ENCODE peak calls at places on chromosomes 11 and 22, in five cellular contexts. C is GM23338, M is psoas muscle, G is ovary, X is right lobe of liver. V is an unnamed sample.

GRCh38 chr22:20239951-20240773 is 28.0 kb downstream of the RTN4R start:
- DNase-seq in C (peak; percentile 44), M (no peak), G (peak; percentile 79), X (no peak), V (no peak)

GRCh38 chr22:39735776-39736175 is 157.8 kb downstream of the ENTHD1 start:
- DNase-seq in C (no peak), M (no peak), G (no peak), X (no peak), V (no peak)

GRCh38 chr11:134392953-134393615 is 19.0 kb downstream of the B3GAT1 start:
- DNase-seq in C (no peak), M (no peak), G (no peak), X (no peak), V (no peak)

GRCh38 chr11:61158691-61159381 is 2.4 kb downstream of the VPS37C start:
- DNase-seq in C (no peak), M (no peak), G (no peak), X (no peak), V (no peak)

GRCh38 chr22:35218079-35218478 is 39.2 kb upstream of the HMGXB4 start:
- DNase-seq in C (no peak), M (no peak), G (no peak), X (no peak), V (no peak)

GRCh38 chr22:19178065-19178658 is 374 bp downstream of the SLC25A1 start:
- DNase-seq in C (peak; percentile 67), M (peak; percentile 72), G (no peak), X (no peak), V (peak; percentile 81)

GRCh38 chr11:65491614-65492386 is 7.0 kb upstream of the MALAT1 start:
- DNase-seq in C (peak; percentile 79), M (peak; percentile 92), G (peak; percentile 79), X (peak; percentile 79), V (peak; percentile 88)

GRCh38 chr11:80103149-80103859 is 662.5 kb upstream of the TENM4 start:
- DNase-seq in C (no peak), M (no peak), G (no peak), X (no peak), V (no peak)

GRCh38 chr11:18312663-18313420 is 9.1 kb downstream of the HPS5 start:
- DNase-seq in C (no peak), M (no peak), G (no peak), X (no peak), V (no peak)

GRCh38 chr11:110297082-110297725 is 790 bp upstream of the RDX start:
- DNase-seq in C (no peak), M (no peak), G (no peak), X (no peak), V (no peak)

GRCh38 chr11:93017821-93018690 is 48.6 kb downstream of the MTNR1B start:
- DNase-seq in C (peak; percentile 44), M (no peak), G (no peak), X (no peak), V (no peak)

GRCh38 chr11:133740928-133741327 is 104.4 kb downstream of the SPATA19 start:
- DNase-seq in C (peak; percentile 17), M (no peak), G (no peak), X (no peak), V (no peak)

GRCh38 chr11:90593099-90593498 is 370.2 kb upstream of the CHORDC1 start:
- DNase-seq in C (no peak), M (no peak), G (no peak), X (no peak), V (no peak)

GRCh38 chr11:57251037-57251436 is 14.0 kb upstream of the APLNR start:
- DNase-seq in C (no peak), M (no peak), G (no peak), X (no peak), V (no peak)

GRCh38 chr11:57249384-57250319 is 12.6 kb upstream of the APLNR start:
- DNase-seq in C (peak; percentile 76), M (peak; percentile 74), G (peak; percentile 64), X (peak; percentile 70), V (peak; percentile 76)

GRCh38 chr11:57251491-57252104 is 14.5 kb upstream of the APLNR start:
- DNase-seq in C (no peak), M (no peak), G (peak; percentile 33), X (peak; percentile 31), V (no peak)

GRCh38 chr11:57244911-57245310 is 7.9 kb upstream of the APLNR start:
- DNase-seq in C (no peak), M (no peak), G (no peak), X (no peak), V (no peak)

GRCh38 chr11:57248780-57249383 is 11.8 kb upstream of the APLNR start:
- DNase-seq in C (peak; percentile 90), M (peak; percentile 83), G (peak; percentile 56), X (peak; percentile 72), V (no peak)
- TF ChIP-seq CTCF in C (peak; percentile 92), M (peak; percentile 59), G (no peak), X (peak; percentile 69), V (peak; percentile 39)

DNA sequence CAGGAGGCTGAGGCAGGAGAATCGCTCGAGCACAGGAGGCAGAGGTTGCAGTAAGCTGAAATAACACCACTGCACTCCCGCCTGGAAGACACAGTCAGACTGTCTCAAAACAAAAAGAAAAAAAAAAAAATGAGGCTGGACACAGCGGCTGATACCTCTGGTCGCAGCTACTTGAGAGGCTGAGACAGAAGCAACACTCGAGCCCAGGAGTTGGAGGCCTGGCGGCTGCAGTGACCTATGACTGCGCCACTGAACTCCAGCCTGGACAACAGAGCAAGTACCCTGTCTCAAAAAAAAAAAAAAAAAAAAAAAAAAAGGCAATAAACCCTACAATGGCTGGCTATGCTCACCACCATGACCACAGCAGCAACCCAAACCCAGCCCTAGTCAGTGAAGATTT is 11.0 kb downstream of the NAP1L4 start:
- DNase-seq in C (no peak), M (no peak), G (no peak), X (no peak), V (no peak)
- H3K4me1 ChIP-seq in C (peaks cover 7% of the 10 kb centered on the region), M (peaks cover 24% of the 10 kb centered on the region), G (peaks cover 1% of the 10 kb centered on the region), X (no peaks in the 10 kb centered on the region), V (no peaks in the 10 kb centered on the region)

GRCh38 chr11:11998091-11998781 is 10.2 kb downstream of the DKK3 start:
- DNase-seq in C (no peak), M (no peak), G (no peak), X (no peak), V (no peak)
- H3K27ac ChIP-seq in C (no peak overlapping the region), M (no peak overlapping the region), G (no peak overlapping the region), X (no peak overlapping the region), V (no peak overlapping the region)

GRCh38 chr11:7694953-7695271 is 11.4 kb downstream of the OVCH2 start:
- DNase-seq in C (no peak), M (no peak), G (no peak), X (no peak), V (no peak)
- TF ChIP-seq CTCF in C (no peak), M (no peak), G (no peak), X (no peak), V (no peak)

GRCh38 chr22:45969801-45970464 is 7.0 kb downstream of the WNT7B start:
- DNase-seq in C (no peak), M (no peak), G (no peak), X (no peak), V (no peak)
- H3K4me1 ChIP-seq in C (peaks cover 10% of the 10 kb centered on the region), M (peaks cover 8% of the 10 kb centered on the region), G (peaks cover 5% of the 10 kb centered on the region), X (no peaks in the 10 kb centered on the region), V (peaks cover 19% of the 10 kb centered on the region)

DNA sequence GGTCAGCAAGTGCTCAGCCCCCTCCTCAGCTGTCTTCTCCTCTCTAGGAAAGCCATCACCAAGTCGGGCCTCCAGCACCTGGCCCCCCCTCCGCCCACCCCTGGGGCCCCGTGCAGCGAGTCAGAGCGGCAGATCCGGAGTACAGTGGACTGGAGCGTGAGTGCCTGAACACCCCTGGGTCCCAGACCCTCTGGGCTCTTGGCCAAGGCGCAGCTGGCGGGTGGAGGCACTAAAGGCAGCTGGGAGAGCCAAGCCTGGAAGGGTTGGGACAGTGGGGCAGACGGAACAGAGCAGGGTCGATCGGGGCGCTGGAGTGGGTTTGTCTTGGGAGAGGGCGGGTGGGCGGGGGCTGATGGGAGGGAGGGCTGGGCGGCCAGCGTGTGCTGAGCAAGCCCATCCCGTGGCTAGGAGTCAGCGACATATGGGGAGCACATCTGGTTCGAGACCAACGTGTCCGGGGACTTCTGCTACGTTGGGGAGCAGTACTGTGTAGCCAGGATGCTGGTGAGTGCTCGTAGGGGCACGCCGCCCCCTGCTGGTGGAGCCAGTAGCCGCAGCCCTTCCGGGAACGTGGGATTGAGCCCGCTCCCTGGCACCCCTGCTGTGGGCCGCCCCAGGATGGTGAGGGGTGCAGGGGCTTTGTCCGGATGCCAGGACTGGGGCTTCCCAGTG is 14.1 kb upstream of the MDK start:
- DNase-seq in C (peak; percentile 86), M (peak; percentile 86), G (peak; percentile 75), X (peak; percentile 69), V (peak; percentile 85)
- H3K27ac ChIP-seq in C (peak overlapping the region; percentile 45), M (peak overlapping the region; percentile 58), G (no peak overlapping the region), X (no peak overlapping the region), V (no peak overlapping the region)

DNA sequence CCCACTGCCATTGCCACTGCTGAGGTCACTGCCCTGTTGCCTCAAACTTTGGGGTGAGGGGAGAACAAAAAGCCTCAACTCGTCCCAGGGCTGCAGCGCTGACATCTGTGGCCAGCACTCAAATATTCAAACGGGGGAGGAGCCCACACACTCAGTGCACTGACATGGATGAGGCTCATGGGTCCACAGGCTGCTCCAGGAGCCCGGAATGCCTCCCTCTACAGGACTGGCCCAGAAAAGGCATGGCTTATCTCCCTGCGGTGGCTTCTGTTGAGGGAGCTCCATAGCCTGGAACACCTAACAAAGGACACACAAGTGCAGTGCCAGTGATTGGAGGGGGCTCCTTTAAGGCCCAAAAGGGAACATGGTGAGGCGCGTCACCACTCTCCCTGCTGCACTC is 341.1 kb upstream of the LUZP2 start:
- DNase-seq in C (peak; percentile 36), M (no peak), G (no peak), X (no peak), V (no peak)
- TF ChIP-seq CTCF in C (peak; percentile 45), M (no peak), G (no peak), X (no peak), V (no peak)

GRCh38 chr22:30949934-30950660 is 18.5 kb downstream of the MORC2 start:
- DNase-seq in C (no peak), M (no peak), G (no peak), X (no peak), V (no peak)
- H3K4me1 ChIP-seq in C (no peaks in the 10 kb centered on the region), M (peaks cover 8% of the 10 kb centered on the region), G (no peaks in the 10 kb centered on the region), X (no peaks in the 10 kb centered on the region), V (no peaks in the 10 kb centered on the region)